ENCODE peak calls at places on chromosomes 3 and 15, in five cellular contexts. T, J, U, G and Q are unnamed samples.
A peak's percentile ranks its signal among the peaks of the same experiment; 100 is the strongest.

GRCh38 chr15:62306851-62307504 is 141.9 kb upstream of the C2CD4B start:
- DNase-seq in U (peak; percentile 71), J (peak; percentile 73), T (peak; percentile 44), G (peak; percentile 79), Q (no peak)

GRCh38 chr15:93478922-93479321 is 389.9 kb upstream of the RGMA start:
- DNase-seq in G (no peak), J (no peak), T (no peak), U (no peak), Q (no peak)

GRCh38 chr15:30065025-30065801 is 17.5 kb upstream of the GOLGA8J start:
- DNase-seq in U (peak; percentile 48), J (no peak), T (no peak), G (peak; percentile 69), Q (no peak)

GRCh38 chr3:171404376-171404982 is 55.7 kb downstream of the TNIK start:
- DNase-seq in G (no peak), U (peak; percentile 14), T (no peak), J (no peak), Q (no peak)

GRCh38 chr3:197687570-197687969 is 49.1 kb downstream of the RUBCN start:
- DNase-seq in G (no peak), U (no peak), J (no peak), T (no peak), Q (no peak)

GRCh38 chr3:141375381-141376301 is 7.3 kb downstream of the ZBTB38 start:
- DNase-seq in J (no peak), T (no peak), G (no peak), U (no peak), Q (no peak)

GRCh38 chr3:156687023-156687422 is 12.6 kb downstream of the TIPARP start:
- DNase-seq in J (no peak), U (no peak), T (no peak), G (no peak), Q (no peak)

GRCh38 chr3:50316657-50317242 is 5.8 kb downstream of the HYAL2 start:
- DNase-seq in T (peak; percentile 91), G (no peak), U (peak; percentile 99), J (no peak), Q (peak; percentile 73)

GRCh38 chr3:69716119-69716518 is 23.1 kb upstream of the MITF start:
- DNase-seq in J (no peak), G (no peak), T (no peak), U (no peak), Q (no peak)

GRCh38 chr3:30597131-30597768 is 9.2 kb upstream of the TGFBR2 start:
- DNase-seq in G (peak; percentile 87), U (peak; percentile 98), J (peak; percentile 99), T (no peak), Q (no peak)

DNA sequence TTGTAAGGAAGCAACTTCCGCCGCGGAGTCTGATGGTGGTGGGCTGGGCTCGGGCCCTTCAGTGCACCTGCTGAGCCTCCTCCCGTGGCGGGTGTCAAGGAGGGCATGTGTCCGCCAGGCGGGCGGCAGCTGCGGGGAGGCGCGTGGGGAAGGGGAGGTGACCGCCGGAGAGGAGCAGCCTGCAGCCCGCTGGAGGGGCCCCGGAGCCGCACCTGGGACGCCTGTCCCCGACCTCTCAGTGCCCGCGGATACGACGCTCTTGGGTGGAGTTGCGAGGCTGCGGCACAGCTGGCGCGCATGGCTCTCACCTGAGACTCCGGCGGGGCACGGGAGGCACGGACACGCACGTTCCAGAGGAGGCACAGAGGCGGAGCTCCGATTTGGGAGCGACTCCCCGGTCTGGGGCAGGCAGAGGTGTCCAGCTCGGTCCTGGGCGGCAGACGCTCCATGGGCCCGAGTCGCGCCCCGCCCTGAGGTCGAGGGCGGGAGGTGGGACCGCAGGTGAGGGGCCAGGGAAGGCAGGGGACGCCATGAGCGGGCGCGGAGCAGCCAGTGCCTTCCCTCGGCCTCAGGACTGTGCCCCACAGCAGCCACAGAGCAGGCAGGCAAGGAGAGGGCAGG is 50.2 kb upstream of the PRR20G start:
- DNase-seq in J (no peak), G (no peak), T (no peak), U (no peak), Q (no peak)
- H3K4me3 ChIP-seq in J (no peak overlapping the region), G (no peak overlapping the region), T (no peak overlapping the region), U (no peak overlapping the region), Q (no peak overlapping the region)

DNA sequence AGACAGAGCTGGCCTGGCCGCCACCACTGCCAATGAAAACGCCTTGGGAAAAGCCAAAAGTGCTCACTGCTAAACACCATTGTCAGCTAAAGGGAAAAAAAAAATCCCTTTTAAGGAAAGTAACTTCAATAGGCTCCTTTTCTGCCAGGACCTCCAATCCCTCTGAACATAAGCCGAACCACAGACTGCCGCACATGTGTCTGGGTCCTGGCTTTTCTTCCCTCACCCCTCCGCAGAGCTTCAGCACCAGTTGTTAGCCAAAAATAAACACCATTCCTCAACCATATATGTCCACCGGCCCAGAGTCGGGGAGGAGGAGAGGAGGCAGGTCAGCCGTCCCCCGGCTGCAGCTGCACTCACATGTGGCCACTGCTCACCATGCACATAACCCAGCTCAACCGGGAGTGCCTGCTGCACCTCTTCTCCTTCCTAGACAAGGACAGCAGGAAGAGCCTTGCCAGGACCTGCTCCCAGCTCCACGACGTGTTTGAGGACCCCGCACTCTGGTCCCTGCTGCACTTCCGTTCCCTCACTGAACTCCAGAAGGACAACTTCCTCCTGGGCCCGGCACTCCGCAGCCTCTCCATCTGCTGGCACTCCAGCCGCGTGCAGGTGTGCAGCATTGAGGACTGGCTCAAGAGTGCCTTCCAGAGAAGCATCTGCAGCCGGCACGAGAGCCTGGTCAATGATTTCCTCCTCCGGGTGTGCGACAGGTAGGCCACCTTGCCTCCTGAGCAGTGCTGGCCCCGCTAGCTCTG is at the start of gene FBXL22:
- DNase-seq in G (peak; percentile 88), T (peak; percentile 34), U (no peak), J (no peak), Q (no peak)
- H3K4me3 ChIP-seq in G (peak within 1 kb of the TSS; percentile 25), T (peak within 1 kb of the TSS; percentile 7), U (no peak within 1 kb of the TSS), J (no peak within 1 kb of the TSS), Q (no peak within 1 kb of the TSS)

GRCh38 chr3:42012378-42012934 is 50.6 kb upstream of the ULK4 start:
- DNase-seq in J (no peak), U (no peak), G (no peak), T (no peak), Q (peak; percentile 53)
- H3K4me3 ChIP-seq in J (peak overlapping the region; percentile 74), U (peak overlapping the region; percentile 62), G (peak overlapping the region; percentile 70), T (no peak overlapping the region), Q (peak overlapping the region; percentile 79)

GRCh38 chr3:184259878-184260570 is 1.3 kb downstream of the CAMK2N2 start:
- DNase-seq in U (peak; percentile 41), T (peak; percentile 19), G (peak; percentile 13), J (no peak), Q (peak; percentile 61)

GRCh38 chr3:184262927-184263179 is 1.5 kb upstream of the CAMK2N2 start:
- DNase-seq in J (no peak), U (no peak), T (no peak), G (no peak), Q (no peak)

GRCh38 chr3:184261270-184262165 is at the start of gene CAMK2N2:
- DNase-seq in T (peak; percentile 50), U (peak; percentile 61), J (peak; percentile 41), G (peak; percentile 38), Q (peak; percentile 70)

GRCh38 chr3:184260571-184261269 is 633 bp downstream of the CAMK2N2 start:
- DNase-seq in J (no peak), G (no peak), T (no peak), U (no peak), Q (no peak)

DNA sequence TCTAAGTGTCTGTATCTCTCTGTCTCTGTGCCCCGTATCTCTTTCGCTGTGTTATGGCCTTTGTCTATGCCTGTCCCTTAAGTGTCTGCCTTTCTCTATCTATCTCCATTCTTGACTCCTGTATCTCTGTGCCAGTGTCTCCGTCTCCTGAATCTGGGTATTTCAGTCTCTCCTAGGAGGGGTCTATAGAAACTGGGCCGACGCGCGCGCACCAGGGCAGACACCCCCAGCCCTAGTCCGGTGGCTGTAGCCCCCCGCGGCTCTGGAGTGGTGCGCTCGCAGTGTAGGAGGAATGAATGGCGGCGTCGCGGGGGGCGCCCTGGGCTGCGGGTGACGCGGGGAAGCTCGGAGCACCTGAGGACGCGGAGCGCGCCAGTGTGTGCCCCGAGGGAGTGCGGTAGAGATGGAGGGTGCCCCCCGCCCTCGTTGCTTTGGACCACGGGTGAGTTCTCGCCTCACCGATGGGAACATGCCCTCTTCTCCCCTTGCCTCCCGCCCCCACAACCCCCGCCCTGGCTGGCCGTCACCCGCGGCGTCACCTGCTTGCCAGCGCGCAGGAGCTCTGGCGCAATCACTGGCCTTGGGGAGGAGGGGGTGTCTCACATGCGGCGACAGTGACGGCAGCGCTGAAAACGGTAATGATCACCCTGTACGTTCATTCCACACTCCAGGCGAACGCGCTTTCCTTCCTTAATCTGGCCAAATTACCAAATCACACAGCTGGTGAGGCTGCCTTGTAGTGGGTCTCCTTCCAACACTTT is 993 bp upstream of the CAMK2N2 start:
- DNase-seq in T (no peak), U (peak; percentile 22), J (no peak), G (no peak), Q (no peak)
- H3K4me3 ChIP-seq in T (no peak overlapping the region), U (peak overlapping the region; percentile 45), J (peak overlapping the region; percentile 50), G (peak overlapping the region; percentile 51), Q (peak overlapping the region; percentile 61)